ENCODE peak calls at places on chromosomes 6 and 20, in four cellular contexts. G, F, R and S are unnamed samples.

GRCh38 chr20:49557449-49557848 is 10.5 kb downstream of the PTGIS start:
- DNase-seq in G (no peak), F (peak), R (no peak), S (no peak)

GRCh38 chr20:45306431-45306982 is at the start of gene RBPJL:
- DNase-seq in G (peak), F (no peak), R (peak), S (no peak)

GRCh38 chr6:50030777-50031562 is 9.2 kb upstream of the DEFB110 start:
- DNase-seq in G (peak), F (peak), R (peak), S (peak)

GRCh38 chr6:97963148-97963680 is 680.2 kb upstream of the MMS22L start:
- DNase-seq in G (no peak), F (no peak), R (no peak), S (no peak)

GRCh38 chr6:16961577-16961976 is 140.3 kb upstream of the STMND1 start:
- DNase-seq in G (no peak), F (peak), R (no peak), S (no peak)

GRCh38 chr6:84568971-84569370 is 195.4 kb downstream of the TBX18 start:
- DNase-seq in G (peak), F (peak), R (no peak), S (no peak)

GRCh38 chr6:583116-583515 is 73.8 kb downstream of the HUS1B start:
- DNase-seq in G (no peak), F (no peak), R (no peak), S (no peak)

GRCh38 chr6:137882225-137882961 is 15.3 kb downstream of the TNFAIP3 start:
- DNase-seq in G (no peak), F (peak), R (no peak), S (no peak)

GRCh38 chr20:63980317-63980805 is 571 bp upstream of the PRPF6 start:
- DNase-seq in G (no peak), F (no peak), R (no peak), S (no peak)

GRCh38 chr20:3744806-3745685 is 12.6 kb downstream of the HSPA12B start:
- DNase-seq in G (peak), F (no peak), R (peak), S (peak)

GRCh38 chr6:81940451-81940850 is 188.0 kb upstream of the TENT5A start:
- DNase-seq in G (no peak), F (peak), R (no peak), S (no peak)

GRCh38 chr6:117346142-117346930 is 79.4 kb downstream of the ROS1 start:
- DNase-seq in G (peak), F (peak), R (no peak), S (no peak)

GRCh38 chr6:79868098-79868722 is 79.1 kb downstream of the ELOVL4 start:
- DNase-seq in G (peak), F (peak), R (peak), S (peak)

GRCh38 chr20:50318709-50319108 is 128.1 kb downstream of the CEBPB start:
- DNase-seq in G (no peak), F (no peak), R (no peak), S (no peak)

GRCh38 chr20:52890130-52890529 is 82.0 kb upstream of the TSHZ2 start:
- DNase-seq in G (no peak), F (no peak), R (no peak), S (no peak)

GRCh38 chr20:17620371-17621228 is 50.7 kb downstream of the DSTN start:
- DNase-seq in G (no peak), F (no peak), R (peak), S (no peak)

DNA sequence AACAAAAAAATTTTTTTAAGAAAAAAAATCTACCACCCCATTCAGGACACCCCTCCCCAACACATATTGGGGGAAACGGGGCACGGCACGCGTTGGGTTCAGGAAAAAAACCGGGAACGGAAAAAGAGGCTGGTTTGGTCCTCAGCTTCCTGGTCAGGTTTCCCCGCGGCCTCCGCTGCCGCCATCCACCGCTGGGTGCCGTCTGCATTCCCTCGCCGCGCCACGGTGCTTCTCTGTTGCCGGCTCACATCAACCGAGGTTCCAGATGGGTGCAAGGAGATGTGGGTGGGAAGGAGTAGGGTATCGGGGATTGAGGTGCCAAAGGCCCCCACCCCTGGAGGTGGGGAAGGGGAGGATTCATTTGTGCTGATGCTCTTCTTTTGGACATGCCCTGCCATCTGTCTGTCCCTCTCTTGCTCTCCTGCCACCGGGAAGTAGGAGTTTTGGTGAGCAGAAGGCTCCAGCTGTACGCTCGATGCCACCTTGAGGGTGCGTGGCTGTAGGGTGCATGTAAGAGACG is 5.8 kb downstream of the MCCD1 start:
- DNase-seq in G (no peak), F (no peak), R (no peak), S (no peak)
- H4K5ac ChIP-seq in G (no peak), F (no peak), R (no peak), S (no peak)

GRCh38 chr6:12439296-12439695 is 149.1 kb downstream of the EDN1 start:
- DNase-seq in G (peak), F (no peak), R (no peak), S (no peak)

GRCh38 chr6:12436224-12436623 is 146.1 kb downstream of the EDN1 start:
- DNase-seq in G (no peak), F (no peak), R (no peak), S (no peak)

GRCh38 chr6:12436683-12437082 is 146.5 kb downstream of the EDN1 start:
- DNase-seq in G (no peak), F (no peak), R (no peak), S (no peak)

DNA sequence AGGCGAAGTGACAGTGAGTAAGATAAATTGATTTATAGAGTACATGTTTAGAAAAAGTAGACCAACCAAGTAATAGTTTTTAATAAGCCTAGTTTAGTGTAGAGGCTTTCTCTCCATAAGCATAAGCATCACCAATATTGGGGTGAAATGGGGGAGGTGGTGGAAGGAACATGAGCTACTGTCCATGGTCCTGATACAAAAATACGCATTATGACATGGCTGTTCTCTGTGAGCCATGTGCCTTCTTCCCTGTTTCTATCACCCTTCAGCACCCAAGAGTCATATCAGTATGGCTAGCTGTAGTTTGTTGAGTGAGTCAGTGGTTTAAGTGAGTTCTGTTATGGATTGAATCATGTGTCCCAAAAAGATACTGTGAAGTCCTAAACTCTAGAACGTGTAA is 150.8 kb downstream of the EDN1 start:
- DNase-seq in G (no peak), F (peak), R (no peak), S (no peak)
- H4K5ac ChIP-seq in G (no peak), F (no peak), R (no peak), S (no peak)

GRCh38 chr6:160378218-160378617 is 30.0 kb downstream of the SLC22A3 start:
- DNase-seq in G (no peak), F (no peak), R (no peak), S (no peak)

GRCh38 chr6:160378886-160379285 is 30.7 kb downstream of the SLC22A3 start:
- DNase-seq in G (no peak), F (no peak), R (no peak), S (no peak)

GRCh38 chr6:160382946-160383345 is 34.8 kb downstream of the SLC22A3 start:
- DNase-seq in G (no peak), F (no peak), R (no peak), S (no peak)

GRCh38 chr6:160376445-160376844 is 28.3 kb downstream of the SLC22A3 start:
- DNase-seq in G (no peak), F (no peak), R (no peak), S (no peak)

DNA sequence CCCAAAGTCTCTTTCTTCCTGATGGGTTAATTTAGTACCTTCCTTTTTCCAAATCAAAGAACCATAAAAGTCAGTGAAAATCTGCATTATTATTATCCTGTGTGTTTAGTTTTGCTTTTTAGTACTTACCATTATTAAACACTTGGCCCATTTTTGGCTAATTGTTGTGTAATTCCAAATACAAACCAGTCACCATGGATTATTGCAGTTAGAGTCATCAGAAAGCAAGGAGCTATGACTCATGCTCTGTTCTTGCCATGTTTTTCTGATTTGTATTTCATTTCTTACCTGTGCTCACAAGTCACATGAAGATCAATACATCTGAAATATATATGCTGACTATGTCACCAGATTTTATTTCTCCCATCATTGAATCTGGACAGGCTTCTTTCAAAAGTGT is 31.3 kb downstream of the SLC22A3 start:
- DNase-seq in G (no peak), F (peak), R (no peak), S (no peak)
- H4K5ac ChIP-seq in G (no peak), F (no peak), R (no peak), S (no peak)

GRCh38 chr20:51616060-51616459 is 73.5 kb upstream of the NFATC2 start:
- DNase-seq in G (peak), F (no peak), R (no peak), S (no peak)

GRCh38 chr20:51612896-51613295 is 70.4 kb upstream of the NFATC2 start:
- DNase-seq in G (no peak), F (no peak), R (no peak), S (no peak)

GRCh38 chr20:51610761-51611624 is 68.5 kb upstream of the NFATC2 start:
- DNase-seq in G (no peak), F (no peak), R (no peak), S (no peak)

GRCh38 chr20:51611625-51611890 is 69.0 kb upstream of the NFATC2 start:
- DNase-seq in G (no peak), F (no peak), R (no peak), S (no peak)

DNA sequence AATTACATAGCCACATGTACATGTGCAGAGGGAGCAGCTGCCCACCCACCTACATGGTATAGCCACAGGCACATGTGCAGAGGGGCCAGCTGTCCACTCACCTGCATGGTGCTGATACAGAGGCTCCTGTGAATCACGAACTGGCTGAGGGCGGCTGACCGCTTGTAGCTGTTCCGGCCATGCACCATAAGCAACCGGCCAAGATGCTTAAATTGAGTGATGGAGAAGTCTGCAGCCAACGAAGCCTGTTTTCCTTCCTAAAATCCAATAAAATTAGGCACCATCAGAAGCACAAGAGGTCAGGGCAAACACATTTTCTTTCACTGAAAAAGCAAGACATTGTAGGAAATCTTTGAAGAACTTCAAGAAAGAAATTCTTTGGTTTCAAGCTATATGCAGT is 71.1 kb upstream of the NFATC2 start:
- DNase-seq in G (no peak), F (no peak), R (no peak), S (no peak)
- H4K5ac ChIP-seq in G (no peak), F (no peak), R (no peak), S (no peak)